ENCODE peak calls at places on chromosomes 7 and 10, in six cellular contexts. One of them, this sample, is unnamed.
A peak's percentile ranks its signal among the peaks of the same experiment; 100 is the strongest.

GRCh38 chr7:151520419-151521229 is 929 bp upstream of the RHEB start:
- DNase-seq in neuronal stem cell: no peak
- DNase-seq in trophoblast cell: no peak
- DNase-seq in H1: peak; percentile 56
- DNase-seq in mesendoderm: no peak
- DNase-seq in IMR-90: no peak
- DNase-seq in this sample: peak; percentile 48

GRCh38 chr7:30348083-30348560 is 63.7 kb downstream of the ZNRF2 start:
- DNase-seq in trophoblast cell: peak; percentile 66
- DNase-seq in H1: no peak
- DNase-seq in neuronal stem cell: no peak
- DNase-seq in mesendoderm: peak; percentile 88
- DNase-seq in IMR-90: peak; percentile 88
- DNase-seq in this sample: no peak

GRCh38 chr10:133365461-133366129 is 7.6 kb downstream of the ECHS1 start:
- DNase-seq in IMR-90: no peak
- DNase-seq in trophoblast cell: peak; percentile 57
- DNase-seq in mesendoderm: no peak
- DNase-seq in neuronal stem cell: no peak
- DNase-seq in H1: no peak
- DNase-seq in this sample: no peak

GRCh38 chr7:82164813-82165212 is 278.8 kb downstream of the CACNA2D1 start:
- DNase-seq in mesendoderm: peak; percentile 86
- DNase-seq in H1: no peak
- DNase-seq in neuronal stem cell: no peak
- DNase-seq in IMR-90: peak; percentile 79
- DNase-seq in trophoblast cell: no peak
- DNase-seq in this sample: no peak

GRCh38 chr7:47233996-47234395 is 347.9 kb downstream of the TNS3 start:
- DNase-seq in IMR-90: no peak
- DNase-seq in neuronal stem cell: no peak
- DNase-seq in H1: no peak
- DNase-seq in mesendoderm: no peak
- DNase-seq in trophoblast cell: no peak
- DNase-seq in this sample: no peak

GRCh38 chr7:95229301-95229700 is 95.0 kb downstream of the PON1 start:
- DNase-seq in mesendoderm: no peak
- DNase-seq in IMR-90: no peak
- DNase-seq in neuronal stem cell: no peak
- DNase-seq in H1: no peak
- DNase-seq in trophoblast cell: no peak
- DNase-seq in this sample: no peak

GRCh38 chr7:17211307-17211836 is 87.1 kb upstream of the AHR start:
- DNase-seq in IMR-90: no peak
- DNase-seq in mesendoderm: no peak
- DNase-seq in trophoblast cell: no peak
- DNase-seq in H1: no peak
- DNase-seq in neuronal stem cell: no peak
- DNase-seq in this sample: no peak

GRCh38 chr10:130801784-130802183 is 509.7 kb downstream of the TCERG1L start:
- DNase-seq in trophoblast cell: no peak
- DNase-seq in mesendoderm: no peak
- DNase-seq in H1: no peak
- DNase-seq in IMR-90: no peak
- DNase-seq in neuronal stem cell: no peak
- DNase-seq in this sample: no peak

GRCh38 chr7:135744938-135745701 is 3.5 kb downstream of the FAM180A start:
- DNase-seq in H1: no peak
- DNase-seq in neuronal stem cell: no peak
- DNase-seq in mesendoderm: no peak
- DNase-seq in trophoblast cell: no peak
- DNase-seq in IMR-90: peak; percentile 86
- DNase-seq in this sample: no peak

GRCh38 chr7:3725660-3726059 is 424.6 kb downstream of the SDK1 start:
- DNase-seq in neuronal stem cell: no peak
- DNase-seq in mesendoderm: no peak
- DNase-seq in trophoblast cell: no peak
- DNase-seq in H1: no peak
- DNase-seq in IMR-90: no peak
- DNase-seq in this sample: no peak

GRCh38 chr7:33591481-33591880 is 313.9 kb upstream of the BMPER start:
- DNase-seq in mesendoderm: no peak
- DNase-seq in IMR-90: peak; percentile 25
- DNase-seq in trophoblast cell: no peak
- DNase-seq in neuronal stem cell: no peak
- DNase-seq in H1: no peak
- DNase-seq in this sample: no peak

GRCh38 chr10:100174699-100175677 is 10.8 kb downstream of the ERLIN1 start:
- DNase-seq in IMR-90: no peak
- DNase-seq in neuronal stem cell: no peak
- DNase-seq in H1: no peak
- DNase-seq in mesendoderm: no peak
- DNase-seq in trophoblast cell: no peak
- DNase-seq in this sample: no peak

GRCh38 chr10:48470893-48471805 is 133.7 kb downstream of the ARHGAP22 start:
- DNase-seq in neuronal stem cell: no peak
- DNase-seq in H1: peak; percentile 42
- DNase-seq in mesendoderm: no peak
- DNase-seq in IMR-90: peak; percentile 68
- DNase-seq in trophoblast cell: no peak
- DNase-seq in this sample: peak; percentile 30

GRCh38 chr7:151844080-151844827 is 32.7 kb downstream of the PRKAG2 start:
- DNase-seq in neuronal stem cell: no peak
- DNase-seq in mesendoderm: no peak
- DNase-seq in trophoblast cell: peak; percentile 31
- DNase-seq in IMR-90: peak; percentile 77
- DNase-seq in H1: no peak
- DNase-seq in this sample: no peak

GRCh38 chr10:51035344-51035743 is 38.9 kb upstream of the PRKG1 start:
- DNase-seq in H1: no peak
- DNase-seq in trophoblast cell: no peak
- DNase-seq in mesendoderm: peak; percentile 46
- DNase-seq in neuronal stem cell: no peak
- DNase-seq in IMR-90: no peak
- DNase-seq in this sample: no peak

GRCh38 chr7:93547716-93548115 is 26.8 kb downstream of the CALCR start:
- DNase-seq in H1: no peak
- DNase-seq in trophoblast cell: no peak
- DNase-seq in neuronal stem cell: no peak
- DNase-seq in mesendoderm: no peak
- DNase-seq in IMR-90: no peak
- DNase-seq in this sample: no peak

GRCh38 chr10:125003146-125003900 is 61.4 kb downstream of the ZRANB1 start:
- DNase-seq in trophoblast cell: no peak
- DNase-seq in neuronal stem cell: no peak
- DNase-seq in mesendoderm: no peak
- DNase-seq in H1: no peak
- DNase-seq in IMR-90: no peak
- DNase-seq in this sample: no peak

GRCh38 chr10:84903320-84903719 is 574.9 kb downstream of the CCSER2 start:
- DNase-seq in trophoblast cell: no peak
- DNase-seq in neuronal stem cell: no peak
- DNase-seq in mesendoderm: peak; percentile 19
- DNase-seq in H1: no peak
- DNase-seq in IMR-90: no peak
- DNase-seq in this sample: no peak

GRCh38 chr10:61990761-61991135 is 89.2 kb downstream of the ARID5B start:
- DNase-seq in IMR-90: no peak
- DNase-seq in trophoblast cell: no peak
- DNase-seq in mesendoderm: no peak
- DNase-seq in H1: no peak
- DNase-seq in neuronal stem cell: no peak
- DNase-seq in this sample: no peak

GRCh38 chr10:6182454-6183098 is 20.2 kb upstream of the PFKFB3 start:
- DNase-seq in H1: no peak
- DNase-seq in neuronal stem cell: no peak
- DNase-seq in trophoblast cell: no peak
- DNase-seq in IMR-90: no peak
- DNase-seq in mesendoderm: no peak
- DNase-seq in this sample: no peak

GRCh38 chr7:47102442-47102841 is 479.5 kb downstream of the TNS3 start:
- DNase-seq in H1: no peak
- DNase-seq in mesendoderm: no peak
- DNase-seq in trophoblast cell: no peak
- DNase-seq in neuronal stem cell: no peak
- DNase-seq in IMR-90: no peak
- DNase-seq in this sample: no peak

GRCh38 chr7:88318196-88318595 is 11.5 kb upstream of the STEAP4 start:
- DNase-seq in trophoblast cell: peak; percentile 35
- DNase-seq in neuronal stem cell: no peak
- DNase-seq in IMR-90: no peak
- DNase-seq in H1: no peak
- DNase-seq in mesendoderm: no peak
- DNase-seq in this sample: no peak

DNA sequence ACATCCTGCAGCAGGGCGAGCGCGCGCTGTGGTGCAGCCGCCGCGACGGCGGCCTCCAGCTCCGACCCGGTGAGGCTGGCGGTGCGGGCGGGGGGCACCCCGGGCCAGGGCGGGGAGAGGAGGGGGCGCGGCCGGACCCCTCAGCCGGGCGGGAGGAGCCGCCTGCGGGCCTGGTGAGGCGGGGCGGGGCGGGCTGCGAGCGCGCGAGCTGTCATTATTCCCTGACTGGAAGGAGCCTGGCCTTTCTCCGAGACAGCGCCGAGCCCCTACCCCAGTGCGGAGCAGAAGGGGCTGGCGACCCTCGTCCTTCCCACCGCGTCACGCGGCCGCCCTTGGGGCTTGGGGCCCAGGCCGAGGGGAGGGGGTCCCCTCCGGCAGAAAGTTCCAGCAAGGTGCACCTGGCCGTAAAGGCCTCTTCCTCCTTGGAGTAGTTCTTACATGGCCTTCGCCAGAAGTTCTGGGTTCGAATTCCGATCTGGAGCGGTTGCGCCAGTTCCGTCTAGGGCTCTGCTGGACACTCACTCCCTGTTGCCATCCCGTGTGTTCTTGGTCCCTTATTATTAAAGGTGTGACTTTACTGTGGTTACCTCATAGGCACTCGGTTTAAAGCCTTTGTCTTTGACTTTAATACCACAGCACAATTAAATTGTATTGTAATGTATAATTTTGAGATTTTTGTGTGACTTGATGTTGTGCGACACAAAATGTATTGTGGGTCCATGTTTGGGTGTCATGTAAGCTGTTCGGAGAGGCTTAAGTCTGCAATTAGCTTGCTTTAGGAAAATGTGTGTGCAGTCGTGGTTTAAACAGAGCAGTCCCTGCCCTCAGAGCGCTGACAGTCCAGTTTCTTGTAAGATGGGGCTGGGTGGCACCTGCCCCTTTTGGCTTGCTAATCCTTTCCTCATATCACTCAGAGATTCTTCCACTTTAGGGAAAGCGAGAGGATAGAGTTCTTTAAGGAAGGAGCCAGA is 726 bp downstream of the INPP5F start:
- DNase-seq in mesendoderm: peak; percentile 62
- DNase-seq in IMR-90: no peak
- DNase-seq in trophoblast cell: peak; percentile 9
- DNase-seq in neuronal stem cell: no peak
- DNase-seq in H1: peak; percentile 84
- DNase-seq in this sample: peak; percentile 72
- H3K23ac ChIP-seq in mesendoderm: no peak overlapping the region
- H3K23ac ChIP-seq in IMR-90: peak overlapping the region; percentile 33
- H3K23ac ChIP-seq in trophoblast cell: no peak overlapping the region
- H3K23ac ChIP-seq in neuronal stem cell: peak overlapping the region; percentile 93
- H3K23ac ChIP-seq in H1: no peak overlapping the region
- H3K23ac ChIP-seq in this sample: peak overlapping the region; percentile 88

DNA sequence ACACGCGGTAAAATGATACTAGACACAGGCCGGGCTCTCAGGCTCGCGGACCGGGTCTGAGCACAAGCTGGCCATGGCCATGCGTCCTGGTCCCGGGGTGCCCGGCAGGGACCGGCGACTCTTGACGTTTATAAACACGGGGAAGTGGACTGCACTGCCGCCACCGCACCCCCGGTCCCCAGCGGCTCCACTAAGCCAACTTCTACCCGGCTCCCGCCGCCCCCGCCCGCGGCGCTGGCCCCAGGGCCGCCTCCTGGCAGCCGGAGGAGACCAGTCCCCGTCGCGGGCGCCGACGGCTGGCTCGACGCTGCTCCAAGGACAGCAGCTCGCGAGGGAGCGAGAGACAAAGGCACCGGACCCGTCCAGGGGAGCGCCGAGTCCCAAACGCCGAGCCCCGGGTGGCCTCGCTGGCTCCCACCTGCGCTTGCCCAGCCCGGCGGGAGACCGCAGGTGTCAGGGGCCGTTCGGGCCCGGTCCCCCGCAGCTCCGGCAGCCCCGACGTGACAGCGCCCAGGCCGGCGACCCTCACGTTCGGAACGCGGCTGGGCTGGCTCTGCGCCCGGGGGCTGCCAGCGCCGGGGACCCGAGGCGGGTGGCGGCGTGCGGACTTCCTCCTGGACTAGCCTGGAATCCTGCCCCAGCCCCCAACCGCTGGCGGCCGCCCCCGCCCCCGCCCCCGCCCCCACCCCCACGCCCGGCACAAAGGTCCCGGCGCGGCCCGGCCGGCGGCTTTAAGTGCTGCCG is 517 bp downstream of the ITGB1 start:
- DNase-seq in IMR-90: no peak
- DNase-seq in trophoblast cell: peak; percentile 51
- DNase-seq in H1: peak; percentile 73
- DNase-seq in neuronal stem cell: peak; percentile 45
- DNase-seq in mesendoderm: peak; percentile 64
- DNase-seq in this sample: peak; percentile 66
- H3K23ac ChIP-seq in IMR-90: peak overlapping the region; percentile 85
- H3K23ac ChIP-seq in trophoblast cell: no peak overlapping the region
- H3K23ac ChIP-seq in H1: no peak overlapping the region
- H3K23ac ChIP-seq in neuronal stem cell: peak overlapping the region; percentile 91
- H3K23ac ChIP-seq in mesendoderm: peak overlapping the region; percentile 30
- H3K23ac ChIP-seq in this sample: no peak overlapping the region

GRCh38 chr7:27169658-27170493 is 4.2 kb downstream of the HOXA10 start:
- DNase-seq in trophoblast cell: peak; percentile 43
- DNase-seq in mesendoderm: peak; percentile 74
- DNase-seq in neuronal stem cell: no peak
- DNase-seq in IMR-90: no peak
- DNase-seq in H1: no peak
- DNase-seq in this sample: peak; percentile 69
- H3K23ac ChIP-seq in trophoblast cell: no peak overlapping the region
- H3K23ac ChIP-seq in mesendoderm: no peak overlapping the region
- H3K23ac ChIP-seq in neuronal stem cell: no peak overlapping the region
- H3K23ac ChIP-seq in IMR-90: no peak overlapping the region
- H3K23ac ChIP-seq in H1: no peak overlapping the region
- H3K23ac ChIP-seq in this sample: no peak overlapping the region

DNA sequence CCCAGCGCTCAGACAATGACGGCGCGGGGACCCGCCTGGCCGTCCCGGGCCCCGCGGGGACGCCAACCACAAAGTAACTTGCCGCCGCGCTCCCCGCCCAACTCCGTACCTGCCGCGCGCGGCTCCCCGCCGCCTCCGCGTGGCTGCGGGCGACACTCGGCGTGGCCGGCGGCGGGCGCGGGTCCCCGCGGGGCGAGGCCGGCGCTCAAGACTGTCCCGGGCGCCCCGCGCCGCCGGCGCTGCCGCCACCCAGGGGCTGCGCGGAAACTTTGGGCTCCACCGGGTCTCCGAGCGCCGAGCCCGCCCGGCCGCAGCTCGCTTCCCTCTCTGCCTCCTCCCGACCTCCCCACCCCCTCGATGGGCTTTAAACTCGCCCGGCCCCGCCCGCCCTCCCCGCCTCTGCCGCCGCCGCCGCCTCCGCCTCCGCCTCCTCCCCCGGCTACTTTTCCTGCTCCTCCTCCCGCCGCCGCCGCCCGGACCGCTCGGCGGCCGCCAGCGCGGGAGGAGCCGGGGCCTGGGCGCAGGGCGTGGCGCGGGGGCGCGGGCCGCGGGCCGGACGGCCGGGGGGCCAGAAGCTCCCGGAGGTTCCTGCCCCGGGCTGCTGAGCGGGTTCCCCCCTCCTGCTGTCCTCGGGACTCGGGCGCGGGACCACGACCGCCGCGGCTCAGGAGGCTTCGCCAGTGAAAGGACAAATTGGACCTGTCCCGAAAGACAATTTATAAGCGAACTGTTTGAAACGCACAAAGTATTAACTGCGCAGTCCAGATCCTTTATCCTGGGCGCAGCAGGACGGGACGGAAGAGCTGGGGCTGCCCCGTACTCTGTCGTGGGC is 10.6 kb upstream of the GRB10 start:
- DNase-seq in neuronal stem cell: peak; percentile 44
- DNase-seq in IMR-90: peak; percentile 36
- DNase-seq in H1: peak; percentile 64
- DNase-seq in trophoblast cell: no peak
- DNase-seq in mesendoderm: peak; percentile 80
- DNase-seq in this sample: peak; percentile 62
- H3K23ac ChIP-seq in neuronal stem cell: peak overlapping the region; percentile 27
- H3K23ac ChIP-seq in IMR-90: no peak overlapping the region
- H3K23ac ChIP-seq in H1: no peak overlapping the region
- H3K23ac ChIP-seq in trophoblast cell: no peak overlapping the region
- H3K23ac ChIP-seq in mesendoderm: peak overlapping the region; percentile 82
- H3K23ac ChIP-seq in this sample: no peak overlapping the region

This sample was measured in H9.